ENCODE peak calls at places on chromosomes 3 and 15, in six cellular contexts. One of them, this sample, is unnamed.

GRCh38 chr3:67715911-67716310 is 61.5 kb upstream of the SUCLG2 start:
- DNase-seq in osteocyte: no peak
- DNase-seq in activated CD4-positive, alpha-beta T cell treated with anti-CD3 and anti-CD28 coated beads, Interleukin-2, amount 50 U/mL, for 48 hours: no peak
- DNase-seq in hepatocyte: no peak
- DNase-seq in colonic mucosa: no peak
- DNase-seq in stimulated activated CD4-positive, alpha-beta T cell treated with anti-CD3 and anti-CD28 coated beads, Interleukin-1b, Interleukin-23, amount 100 ng/mL, for 1 hour: no peak
- DNase-seq in this sample: no peak

GRCh38 chr3:169454823-169455222 is 208.7 kb downstream of the MECOM start:
- DNase-seq in osteocyte: no peak
- DNase-seq in activated CD4-positive, alpha-beta T cell treated with anti-CD3 and anti-CD28 coated beads, Interleukin-2, amount 50 U/mL, for 48 hours: no peak
- DNase-seq in hepatocyte: no peak
- DNase-seq in colonic mucosa: no peak
- DNase-seq in stimulated activated CD4-positive, alpha-beta T cell treated with anti-CD3 and anti-CD28 coated beads, Interleukin-1b, Interleukin-23, amount 100 ng/mL, for 1 hour: no peak
- DNase-seq in this sample: no peak

GRCh38 chr3:15794303-15794771 is 3.4 kb downstream of the ANKRD28 start:
- DNase-seq in osteocyte: no peak
- DNase-seq in activated CD4-positive, alpha-beta T cell treated with anti-CD3 and anti-CD28 coated beads, Interleukin-2, amount 50 U/mL, for 48 hours: no peak
- DNase-seq in hepatocyte: no peak
- DNase-seq in colonic mucosa: no peak
- DNase-seq in stimulated activated CD4-positive, alpha-beta T cell treated with anti-CD3 and anti-CD28 coated beads, Interleukin-1b, Interleukin-23, amount 100 ng/mL, for 1 hour: no peak
- DNase-seq in this sample: no peak

GRCh38 chr3:187368765-187369450 is 723 bp downstream of the RTP4 start:
- DNase-seq in osteocyte: no peak
- DNase-seq in activated CD4-positive, alpha-beta T cell treated with anti-CD3 and anti-CD28 coated beads, Interleukin-2, amount 50 U/mL, for 48 hours: no peak
- DNase-seq in hepatocyte: no peak
- DNase-seq in colonic mucosa: no peak
- DNase-seq in stimulated activated CD4-positive, alpha-beta T cell treated with anti-CD3 and anti-CD28 coated beads, Interleukin-1b, Interleukin-23, amount 100 ng/mL, for 1 hour: no peak
- DNase-seq in this sample: peak; percentile 4

GRCh38 chr3:180457238-180457637 is 144.7 kb upstream of the TTC14 start:
- DNase-seq in osteocyte: no peak
- DNase-seq in activated CD4-positive, alpha-beta T cell treated with anti-CD3 and anti-CD28 coated beads, Interleukin-2, amount 50 U/mL, for 48 hours: no peak
- DNase-seq in hepatocyte: no peak
- DNase-seq in colonic mucosa: no peak
- DNase-seq in stimulated activated CD4-positive, alpha-beta T cell treated with anti-CD3 and anti-CD28 coated beads, Interleukin-1b, Interleukin-23, amount 100 ng/mL, for 1 hour: no peak
- DNase-seq in this sample: no peak

GRCh38 chr3:42749025-42749752 is 23.9 kb downstream of the CCDC13 start:
- DNase-seq in osteocyte: no peak
- DNase-seq in activated CD4-positive, alpha-beta T cell treated with anti-CD3 and anti-CD28 coated beads, Interleukin-2, amount 50 U/mL, for 48 hours: no peak
- DNase-seq in hepatocyte: no peak
- DNase-seq in colonic mucosa: no peak
- DNase-seq in stimulated activated CD4-positive, alpha-beta T cell treated with anti-CD3 and anti-CD28 coated beads, Interleukin-1b, Interleukin-23, amount 100 ng/mL, for 1 hour: no peak
- DNase-seq in this sample: no peak

GRCh38 chr15:100733786-100734185 is 131.4 kb downstream of the ASB7 start:
- DNase-seq in osteocyte: no peak
- DNase-seq in activated CD4-positive, alpha-beta T cell treated with anti-CD3 and anti-CD28 coated beads, Interleukin-2, amount 50 U/mL, for 48 hours: no peak
- DNase-seq in hepatocyte: no peak
- DNase-seq in colonic mucosa: no peak
- DNase-seq in stimulated activated CD4-positive, alpha-beta T cell treated with anti-CD3 and anti-CD28 coated beads, Interleukin-1b, Interleukin-23, amount 100 ng/mL, for 1 hour: no peak
- DNase-seq in this sample: no peak

GRCh38 chr3:172276103-172276502 is 172.2 kb downstream of the GHSR start:
- DNase-seq in osteocyte: no peak
- DNase-seq in activated CD4-positive, alpha-beta T cell treated with anti-CD3 and anti-CD28 coated beads, Interleukin-2, amount 50 U/mL, for 48 hours: no peak
- DNase-seq in hepatocyte: no peak
- DNase-seq in colonic mucosa: no peak
- DNase-seq in stimulated activated CD4-positive, alpha-beta T cell treated with anti-CD3 and anti-CD28 coated beads, Interleukin-1b, Interleukin-23, amount 100 ng/mL, for 1 hour: no peak
- DNase-seq in this sample: no peak

GRCh38 chr3:168495932-168496331 is 400.2 kb upstream of the GOLIM4 start:
- DNase-seq in osteocyte: no peak
- DNase-seq in activated CD4-positive, alpha-beta T cell treated with anti-CD3 and anti-CD28 coated beads, Interleukin-2, amount 50 U/mL, for 48 hours: no peak
- DNase-seq in hepatocyte: no peak
- DNase-seq in colonic mucosa: no peak
- DNase-seq in stimulated activated CD4-positive, alpha-beta T cell treated with anti-CD3 and anti-CD28 coated beads, Interleukin-1b, Interleukin-23, amount 100 ng/mL, for 1 hour: no peak
- DNase-seq in this sample: no peak

GRCh38 chr15:71295242-71296031 is 180.2 kb downstream of the THSD4 start:
- DNase-seq in osteocyte: no peak
- DNase-seq in activated CD4-positive, alpha-beta T cell treated with anti-CD3 and anti-CD28 coated beads, Interleukin-2, amount 50 U/mL, for 48 hours: no peak
- DNase-seq in hepatocyte: peak; percentile 56
- DNase-seq in colonic mucosa: peak; percentile 35
- DNase-seq in stimulated activated CD4-positive, alpha-beta T cell treated with anti-CD3 and anti-CD28 coated beads, Interleukin-1b, Interleukin-23, amount 100 ng/mL, for 1 hour: no peak
- DNase-seq in this sample: no peak

GRCh38 chr3:73576995-73577394 is 47.7 kb downstream of the PDZRN3 start:
- DNase-seq in osteocyte: no peak
- DNase-seq in activated CD4-positive, alpha-beta T cell treated with anti-CD3 and anti-CD28 coated beads, Interleukin-2, amount 50 U/mL, for 48 hours: no peak
- DNase-seq in hepatocyte: no peak
- DNase-seq in colonic mucosa: no peak
- DNase-seq in stimulated activated CD4-positive, alpha-beta T cell treated with anti-CD3 and anti-CD28 coated beads, Interleukin-1b, Interleukin-23, amount 100 ng/mL, for 1 hour: no peak
- DNase-seq in this sample: no peak

GRCh38 chr15:94040523-94041248 is 190.7 kb upstream of the MCTP2 start:
- DNase-seq in osteocyte: no peak
- DNase-seq in activated CD4-positive, alpha-beta T cell treated with anti-CD3 and anti-CD28 coated beads, Interleukin-2, amount 50 U/mL, for 48 hours: no peak
- DNase-seq in hepatocyte: no peak
- DNase-seq in colonic mucosa: no peak
- DNase-seq in stimulated activated CD4-positive, alpha-beta T cell treated with anti-CD3 and anti-CD28 coated beads, Interleukin-1b, Interleukin-23, amount 100 ng/mL, for 1 hour: no peak
- DNase-seq in this sample: no peak

GRCh38 chr3:154843647-154844046 is 236.5 kb upstream of the MME start:
- DNase-seq in osteocyte: no peak
- DNase-seq in activated CD4-positive, alpha-beta T cell treated with anti-CD3 and anti-CD28 coated beads, Interleukin-2, amount 50 U/mL, for 48 hours: no peak
- DNase-seq in hepatocyte: no peak
- DNase-seq in colonic mucosa: no peak
- DNase-seq in stimulated activated CD4-positive, alpha-beta T cell treated with anti-CD3 and anti-CD28 coated beads, Interleukin-1b, Interleukin-23, amount 100 ng/mL, for 1 hour: no peak
- DNase-seq in this sample: no peak

GRCh38 chr3:51975857-51976549 is 1.1 kb downstream of the ABHD14A start:
- DNase-seq in osteocyte: no peak
- DNase-seq in activated CD4-positive, alpha-beta T cell treated with anti-CD3 and anti-CD28 coated beads, Interleukin-2, amount 50 U/mL, for 48 hours: no peak
- DNase-seq in hepatocyte: peak; percentile 87
- DNase-seq in colonic mucosa: peak; percentile 81
- DNase-seq in stimulated activated CD4-positive, alpha-beta T cell treated with anti-CD3 and anti-CD28 coated beads, Interleukin-1b, Interleukin-23, amount 100 ng/mL, for 1 hour: no peak
- DNase-seq in this sample: peak; percentile 59

GRCh38 chr15:60093273-60094067 is 89.4 kb downstream of the FOXB1 start:
- DNase-seq in osteocyte: no peak
- DNase-seq in activated CD4-positive, alpha-beta T cell treated with anti-CD3 and anti-CD28 coated beads, Interleukin-2, amount 50 U/mL, for 48 hours: no peak
- DNase-seq in hepatocyte: peak; percentile 48
- DNase-seq in colonic mucosa: peak; percentile 31
- DNase-seq in stimulated activated CD4-positive, alpha-beta T cell treated with anti-CD3 and anti-CD28 coated beads, Interleukin-1b, Interleukin-23, amount 100 ng/mL, for 1 hour: no peak
- DNase-seq in this sample: no peak

This sample was measured in activated naive CD8-positive, alpha-beta T cell treated with anti-CD3 and anti-CD28 coated beads, Interleukin-2, amount 50 U/mL, for 24 hours.